ENCODE peak calls at places on chromosome 12, in seven cellular contexts. Q is AG10803, F is stomach, Z is fibroblast of mammary gland, A is suprapubic skin, T is Peyer's patch, L is neural progenitor cell. D is an unnamed sample.

GRCh38 chr12:6056406-6057211 is 67.9 kb downstream of the VWF start:
- DNase-seq in F (no peak), Z (no peak), T (peak), L (peak), A (no peak), Q (no peak), D (no peak)

GRCh38 chr12:114668905-114669304 is 15.1 kb downstream of the TBX3 start:
- DNase-seq in Q (no peak), L (no peak), Z (no peak), F (no peak), A (no peak), T (no peak), D (no peak)

GRCh38 chr12:74021937-74022336 is 515.7 kb upstream of the ATXN7L3B start:
- DNase-seq in Z (peak), A (no peak), L (peak), Q (no peak), F (peak), T (no peak), D (peak)

GRCh38 chr12:76032043-76032981 is 736 bp upstream of the PHLDA1 start:
- DNase-seq in A (no peak), Z (peak), T (no peak), Q (peak), F (peak), L (peak), D (no peak)

GRCh38 chr12:92597997-92598396 is 104.8 kb upstream of the PLEKHG7 start:
- DNase-seq in A (no peak), F (no peak), T (no peak), Q (no peak), L (no peak), Z (peak), D (no peak)

GRCh38 chr12:44847888-44848770 is 28.0 kb downstream of the NELL2 start:
- DNase-seq in A (no peak), F (no peak), Q (no peak), Z (no peak), L (no peak), T (no peak), D (no peak)

GRCh38 chr12:12008931-12009611 is 61.7 kb upstream of the BCL2L14 start:
- DNase-seq in L (peak), F (no peak), A (no peak), T (no peak), Z (peak), Q (peak), D (no peak)

GRCh38 chr12:69553626-69554248 is 31.5 kb upstream of the CCT2 start:
- DNase-seq in Q (peak), L (no peak), Z (peak), A (no peak), F (no peak), T (no peak), D (peak)

GRCh38 chr12:70043490-70044138 is 199.6 kb upstream of the CNOT2 start:
- DNase-seq in F (peak), A (no peak), Z (peak), L (no peak), T (peak), Q (no peak), D (no peak)

GRCh38 chr12:109764123-109764522 is 50.5 kb downstream of the FAM222A start:
- DNase-seq in A (no peak), T (no peak), Q (no peak), Z (no peak), L (peak), F (peak), D (no peak)

GRCh38 chr12:107600596-107601144 is 84.9 kb upstream of the PWP1 start:
- DNase-seq in L (no peak), Q (peak), Z (no peak), T (no peak), A (no peak), F (no peak), D (no peak)

GRCh38 chr12:49937639-49938300 is 12.8 kb upstream of the AQP2 start:
- DNase-seq in T (no peak), F (no peak), L (no peak), Z (no peak), A (no peak), Q (no peak), D (no peak)

GRCh38 chr12:104619305-104619704 is 162.6 kb downstream of the CHST11 start:
- DNase-seq in A (no peak), Z (no peak), F (no peak), L (no peak), T (no peak), Q (no peak), D (no peak)

GRCh38 chr12:122020795-122021192 is 890 bp upstream of the BCL7A start:
- DNase-seq in Z (no peak), F (no peak), T (no peak), L (no peak), Q (no peak), A (no peak), D (no peak)

GRCh38 chr12:115857160-115857920 is 420.2 kb downstream of the MED13L start:
- DNase-seq in Q (no peak), T (no peak), A (no peak), L (no peak), Z (no peak), F (no peak), D (no peak)

GRCh38 chr12:72072613-72073212 is 134.1 kb downstream of the TPH2 start:
- DNase-seq in Q (no peak), Z (no peak), T (no peak), A (no peak), F (no peak), L (no peak), D (no peak)

GRCh38 chr12:93563807-93564538 is 8.5 kb upstream of the SOCS2 start:
- DNase-seq in L (peak), T (no peak), Z (peak), Q (peak), F (peak), A (no peak), D (no peak)

GRCh38 chr12:82803201-82803600 is 116.5 kb downstream of the TMTC2 start:
- DNase-seq in T (no peak), Q (no peak), F (no peak), A (no peak), L (no peak), Z (no peak), D (no peak)

GRCh38 chr12:89966495-89967240 is 258.0 kb upstream of the ATP2B1 start:
- DNase-seq in F (no peak), Q (no peak), T (no peak), Z (no peak), A (no peak), L (no peak), D (no peak)
- H3K4me3 ChIP-seq in F (no peak), Q (no peak), T (no peak), Z (no peak), A (no peak), L (no peak), D (no peak)

DNA sequence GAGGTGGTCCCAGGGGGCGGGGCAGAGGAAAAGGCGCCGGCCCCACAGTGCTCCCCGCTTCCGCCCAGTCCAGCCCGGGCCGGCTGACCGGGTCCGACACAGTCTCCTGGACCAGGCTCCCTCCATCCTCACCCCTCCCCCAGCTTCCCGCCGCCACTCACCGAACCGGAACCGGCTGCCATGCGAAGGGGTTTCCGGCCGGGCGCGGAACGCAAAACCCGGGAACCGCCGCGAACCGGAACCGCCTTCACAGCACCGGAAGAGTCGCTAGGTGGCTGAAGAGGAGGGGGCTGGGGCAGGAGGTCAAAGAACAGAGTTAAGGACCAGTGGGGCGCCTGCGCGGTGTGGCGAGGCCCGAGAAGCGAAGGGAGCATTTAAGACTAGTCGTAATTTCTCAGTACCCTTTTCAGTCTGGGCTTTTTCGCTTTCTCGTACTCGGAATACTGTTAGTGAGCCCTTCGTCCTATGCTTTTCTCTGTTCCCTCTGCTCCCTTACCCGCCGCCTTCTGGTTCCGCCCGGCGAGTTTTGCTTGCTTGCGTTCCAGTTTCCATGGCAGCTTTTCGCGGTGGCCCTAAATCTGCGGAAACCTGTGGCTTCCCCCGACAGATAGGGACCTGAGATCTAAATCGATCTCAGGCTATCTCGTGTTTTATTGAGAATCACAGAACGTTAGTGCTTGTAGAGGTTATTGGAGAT is at the start of gene SENP1:
- DNase-seq in F (peak), Q (peak), A (peak), L (peak), T (peak), Z (peak), D (peak)
- TF ChIP-seq CTCF in F (peak), Q (peak), A (peak), L (peak), T (peak), Z (peak), D (no peak)

GRCh38 chr12:131682511-131682895 is 28.4 kb upstream of the SFSWAP start:
- DNase-seq in T (no peak), Q (no peak), A (no peak), L (no peak), F (no peak), Z (no peak), D (no peak)
- H3K4me3 ChIP-seq in T (no peak), Q (no peak), A (no peak), L (no peak), F (no peak), Z (no peak), D (no peak)

GRCh38 chr12:65881348-65881961 is 57.2 kb downstream of the HMGA2 start:
- DNase-seq in F (peak), L (peak), T (no peak), Z (peak), A (no peak), Q (peak), D (no peak)

GRCh38 chr12:65885312-65885711 is 61.0 kb downstream of the HMGA2 start:
- DNase-seq in Q (peak), T (no peak), L (no peak), A (no peak), F (no peak), Z (peak), D (no peak)

GRCh38 chr12:65882504-65882903 is 58.2 kb downstream of the HMGA2 start:
- DNase-seq in Z (peak), Q (peak), A (no peak), T (no peak), L (no peak), F (no peak), D (no peak)

GRCh38 chr12:65879878-65880277 is 55.6 kb downstream of the HMGA2 start:
- DNase-seq in T (no peak), L (no peak), F (no peak), Q (peak), Z (peak), A (no peak), D (no peak)

GRCh38 chr12:65881965-65882413 is 57.7 kb downstream of the HMGA2 start:
- DNase-seq in L (peak), Z (peak), T (peak), Q (peak), F (peak), A (peak), D (no peak)
- TF ChIP-seq CTCF in L (peak), Z (peak), T (no peak), Q (peak), F (no peak), A (peak), D (peak)

GRCh38 chr12:95100264-95101190 is 27.1 kb upstream of the NR2C1 start:
- DNase-seq in Q (no peak), Z (no peak), F (no peak), L (no peak), A (no peak), T (peak), D (no peak)

GRCh38 chr12:95104919-95105452 is 31.6 kb upstream of the NR2C1 start:
- DNase-seq in A (no peak), T (no peak), F (no peak), Q (no peak), L (no peak), Z (no peak), D (no peak)

GRCh38 chr12:95099270-95099790 is 25.9 kb upstream of the NR2C1 start:
- DNase-seq in L (no peak), T (no peak), Q (no peak), F (no peak), A (no peak), Z (no peak), D (no peak)

GRCh38 chr12:95107362-95107761 is 33.9 kb upstream of the NR2C1 start:
- DNase-seq in A (no peak), T (no peak), F (no peak), L (no peak), Q (no peak), Z (no peak), D (no peak)

DNA sequence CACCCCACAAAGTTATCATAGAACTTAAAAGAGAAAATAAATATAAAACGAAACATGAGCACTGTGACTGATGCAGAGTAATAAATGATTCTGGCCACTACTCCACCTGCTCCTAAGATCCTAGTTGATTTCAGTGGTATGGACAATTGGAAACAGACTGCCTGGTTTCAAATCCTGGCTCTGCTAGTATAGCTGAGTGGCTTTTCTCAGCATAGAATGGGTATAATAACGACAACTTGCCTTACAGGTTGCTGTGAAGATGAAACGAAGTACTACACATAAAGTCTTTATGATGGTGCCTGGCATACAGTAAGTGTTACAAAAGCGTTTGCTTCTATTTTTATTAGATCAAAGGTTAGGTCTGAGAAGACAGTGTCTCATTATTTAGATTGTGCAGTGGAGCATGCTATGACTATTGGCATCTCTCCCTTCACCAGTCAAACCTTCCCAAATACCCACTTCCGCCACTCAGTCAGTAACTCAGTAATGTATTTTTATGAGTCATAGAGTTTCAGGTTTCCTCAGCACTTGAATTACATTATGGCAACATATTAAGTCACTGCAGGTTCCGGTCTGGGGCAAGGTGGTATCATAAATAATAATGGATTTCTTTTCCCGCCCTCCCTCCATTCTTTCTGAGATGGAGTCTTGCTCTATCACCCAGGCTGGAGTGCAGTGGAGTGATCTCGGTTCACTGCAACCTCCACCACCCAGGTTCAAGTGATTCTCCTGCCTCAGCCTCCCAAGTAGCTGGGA is 29.7 kb upstream of the NR2C1 start:
- DNase-seq in A (no peak), T (no peak), Q (peak), F (no peak), L (no peak), Z (peak), D (peak)
- H3K4me3 ChIP-seq in A (no peak), T (no peak), Q (no peak), F (no peak), L (no peak), Z (no peak), D (no peak)

GRCh38 chr12:117518594-117519270 is 157.3 kb upstream of the NOS1 start:
- DNase-seq in Z (no peak), L (no peak), Q (peak), A (no peak), F (no peak), T (peak), D (no peak)

GRCh38 chr12:117524806-117525205 is 163.4 kb upstream of the NOS1 start:
- DNase-seq in F (no peak), A (no peak), Q (no peak), Z (no peak), L (no peak), T (no peak), D (no peak)

GRCh38 chr12:117522559-117522958 is 161.1 kb upstream of the NOS1 start:
- DNase-seq in Z (peak), A (no peak), F (no peak), Q (peak), L (no peak), T (no peak), D (no peak)

GRCh38 chr12:117525766-117526165 is 164.3 kb upstream of the NOS1 start:
- DNase-seq in T (no peak), Z (no peak), Q (no peak), L (no peak), F (no peak), A (no peak), D (no peak)

DNA sequence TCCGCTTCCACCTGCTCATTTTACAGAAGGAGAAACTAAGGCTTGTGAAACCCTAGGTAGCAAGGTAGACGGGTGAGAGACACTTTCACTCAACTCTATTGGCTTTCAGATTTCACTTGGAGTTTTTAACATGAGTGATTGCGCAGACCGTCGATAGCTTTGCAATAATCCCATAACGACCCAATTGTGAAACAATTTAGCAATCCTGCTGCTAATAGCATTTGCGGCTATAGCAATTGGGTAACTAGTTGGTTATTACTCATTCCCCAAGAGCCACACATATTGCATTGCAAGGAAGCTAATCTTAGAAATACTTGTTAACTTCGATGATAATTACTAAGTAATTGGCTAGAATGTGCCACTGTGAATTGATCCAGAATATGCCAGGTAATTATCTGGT is 159.9 kb upstream of the NOS1 start:
- DNase-seq in T (no peak), F (no peak), A (no peak), Q (peak), Z (peak), L (no peak), D (no peak)
- TF ChIP-seq CTCF in T (no peak), F (no peak), A (no peak), Q (no peak), Z (no peak), L (no peak), D (no peak)

GRCh38 chr12:32837974-32838373 is 58.6 kb downstream of the PKP2 start:
- DNase-seq in Z (no peak), Q (no peak), L (no peak), T (no peak), F (no peak), A (no peak), D (no peak)
- H3K4me3 ChIP-seq in Z (no peak), Q (no peak), L (no peak), T (no peak), F (no peak), A (no peak), D (no peak)

GRCh38 chr12:119807380-119807779 is 69.7 kb downstream of the CIT start:
- DNase-seq in F (no peak), T (no peak), A (no peak), L (no peak), Q (no peak), Z (no peak), D (no peak)

GRCh38 chr12:119802472-119802871 is 74.6 kb downstream of the CIT start:
- DNase-seq in F (no peak), Z (peak), Q (peak), T (no peak), A (peak), L (peak), D (no peak)

GRCh38 chr12:119803391-119803791 is 73.7 kb downstream of the CIT start:
- DNase-seq in F (no peak), T (no peak), L (peak), A (no peak), Z (peak), Q (peak), D (no peak)

GRCh38 chr12:119808441-119808840 is 68.7 kb downstream of the CIT start:
- DNase-seq in Z (peak), Q (peak), L (no peak), T (no peak), F (no peak), A (no peak), D (no peak)

GRCh38 chr12:119804011-119804641 is 73.0 kb downstream of the CIT start:
- DNase-seq in A (peak), Z (peak), F (peak), T (no peak), Q (peak), L (peak), D (no peak)
- TF ChIP-seq CTCF in A (peak), Z (peak), F (peak), T (no peak), Q (peak), L (peak), D (peak)